ENCODE peak calls at places on chromosomes 11 and 22, in six cellular contexts. E is CD8-positive, alpha-beta memory T cell; L is fibroblast of lung; Y is aorta; I is HL-60; C is mammary epithelial cell. F is an unnamed sample.

GRCh38 chr11:72812968-72813739 is 1.1 kb upstream of the ATG16L2 start:
- DNase-seq in C (peak), I (peak), E (peak), L (peak), Y (peak), F (no peak)

GRCh38 chr11:65852508-65853248 is 5.3 kb downstream of the CFL1 start:
- DNase-seq in Y (no peak), I (no peak), C (no peak), L (no peak), E (no peak), F (no peak)

GRCh38 chr22:46812034-46812605 is 49.7 kb downstream of the TBC1D22A start:
- DNase-seq in Y (peak), E (no peak), L (no peak), I (no peak), C (no peak), F (no peak)

GRCh38 chr11:114051558-114051957 is 8.0 kb upstream of the ZBTB16 start:
- DNase-seq in C (no peak), Y (no peak), E (no peak), I (no peak), L (no peak), F (no peak)

GRCh38 chr11:1628506-1629325 is 859 bp upstream of the KRTAP5-5 start:
- DNase-seq in I (peak), C (no peak), L (peak), Y (peak), E (peak), F (no peak)

GRCh38 chr11:47523491-47524199 is 29.3 kb downstream of the CELF1 start:
- DNase-seq in L (peak), I (no peak), E (no peak), C (peak), Y (no peak), F (peak)

GRCh38 chr11:103013426-103013825 is 57.9 kb upstream of the MMP13 start:
- DNase-seq in Y (no peak), E (no peak), C (no peak), I (no peak), L (peak), F (no peak)

GRCh38 chr22:19825016-19825339 is 29.7 kb downstream of the GNB1L start:
- DNase-seq in L (no peak), I (no peak), C (no peak), E (no peak), Y (no peak), F (no peak)

GRCh38 chr11:31813242-31813960 is 2.3 kb upstream of the PAX6 start:
- DNase-seq in Y (no peak), I (no peak), C (no peak), L (no peak), E (no peak), F (no peak)

GRCh38 chr11:115301029-115301428 is 203.2 kb downstream of the CADM1 start:
- DNase-seq in I (no peak), L (no peak), E (no peak), C (peak), Y (no peak), F (no peak)

GRCh38 chr11:86230921-86231320 is 13.6 kb upstream of the EED start:
- DNase-seq in I (no peak), E (no peak), L (no peak), C (peak), Y (no peak), F (no peak)

GRCh38 chr11:113389288-113389687 is 1.7 kb downstream of the ANKK1 start:
- DNase-seq in C (no peak), E (no peak), L (no peak), Y (no peak), I (no peak), F (no peak)

GRCh38 chr11:119262668-119263351 is 54.1 kb downstream of the MCAM start:
- DNase-seq in Y (no peak), C (peak), I (no peak), E (no peak), L (peak), F (no peak)
- H3K4me3 ChIP-seq in Y (no peak), C (no peak), I (no peak), E (peak), L (no peak), F (no peak)

DNA sequence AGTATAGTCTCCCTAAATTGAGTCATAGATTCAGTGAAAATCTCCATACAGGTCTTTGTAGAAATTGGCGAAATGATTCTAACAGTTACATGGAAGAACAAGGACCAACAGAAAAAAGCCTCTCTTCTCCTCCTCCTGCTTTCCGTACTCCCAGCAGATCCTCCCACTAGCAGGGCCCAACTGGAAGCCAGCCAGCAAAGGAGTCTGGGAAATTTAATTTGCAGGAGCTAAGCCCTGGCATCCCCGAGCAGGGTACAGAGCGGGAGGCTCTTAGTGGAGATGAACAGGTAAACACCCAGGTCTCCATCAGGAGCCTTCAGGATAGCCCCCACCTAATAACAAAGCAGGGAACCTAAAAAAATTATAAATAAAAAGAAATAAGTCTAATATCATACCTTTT is 1473.8 kb downstream of the TBC1D22A start:
- DNase-seq in E (no peak), Y (no peak), C (no peak), L (no peak), I (no peak), F (no peak)
- H3K27ac ChIP-seq in E (no peak), Y (no peak), C (no peak), L (no peak), I (no peak), F (no peak)

GRCh38 chr22:24426859-24427499 is 420 bp upstream of the ADORA2A start:
- DNase-seq in E (no peak), C (no peak), L (no peak), Y (no peak), I (no peak), F (no peak)
- H3K4me3 ChIP-seq in E (peak), C (no peak), L (no peak), Y (no peak), I (no peak), F (no peak)

GRCh38 chr22:24247564-24248344 is 2.9 kb upstream of the GGT5 start:
- DNase-seq in Y (peak), L (peak), E (peak), C (peak), I (no peak), F (peak)

GRCh38 chr22:24244144-24244787 is 616 bp downstream of the GGT5 start:
- DNase-seq in L (peak), I (peak), Y (peak), C (no peak), E (no peak), F (peak)

GRCh38 chr22:24247011-24247507 is 2.2 kb upstream of the GGT5 start:
- DNase-seq in Y (no peak), I (no peak), C (no peak), L (peak), E (no peak), F (no peak)
- H3K27ac ChIP-seq in Y (peak), I (no peak), C (peak), L (peak), E (no peak), F (peak)

GRCh38 chr11:8684600-8685290 is 2.2 kb downstream of the RPL27A start:
- DNase-seq in E (no peak), C (no peak), Y (no peak), I (no peak), L (no peak), F (no peak)
- H3K4me3 ChIP-seq in E (peak), C (peak), Y (no peak), I (peak), L (peak), F (no peak)

GRCh38 chr11:70079691-70080090 is 1.6 kb downstream of the ANO1 start:
- DNase-seq in Y (no peak), E (no peak), I (no peak), C (peak), L (no peak), F (no peak)

GRCh38 chr11:70077411-70078094 is 564 bp upstream of the ANO1 start:
- DNase-seq in Y (peak), C (no peak), E (no peak), L (no peak), I (no peak), F (no peak)

GRCh38 chr11:70080763-70081162 is 2.6 kb downstream of the ANO1 start:
- DNase-seq in Y (peak), E (no peak), C (peak), L (no peak), I (no peak), F (no peak)

GRCh38 chr11:70078095-70078795 is at the start of gene ANO1:
- DNase-seq in L (no peak), Y (peak), C (no peak), I (no peak), E (no peak), F (no peak)

DNA sequence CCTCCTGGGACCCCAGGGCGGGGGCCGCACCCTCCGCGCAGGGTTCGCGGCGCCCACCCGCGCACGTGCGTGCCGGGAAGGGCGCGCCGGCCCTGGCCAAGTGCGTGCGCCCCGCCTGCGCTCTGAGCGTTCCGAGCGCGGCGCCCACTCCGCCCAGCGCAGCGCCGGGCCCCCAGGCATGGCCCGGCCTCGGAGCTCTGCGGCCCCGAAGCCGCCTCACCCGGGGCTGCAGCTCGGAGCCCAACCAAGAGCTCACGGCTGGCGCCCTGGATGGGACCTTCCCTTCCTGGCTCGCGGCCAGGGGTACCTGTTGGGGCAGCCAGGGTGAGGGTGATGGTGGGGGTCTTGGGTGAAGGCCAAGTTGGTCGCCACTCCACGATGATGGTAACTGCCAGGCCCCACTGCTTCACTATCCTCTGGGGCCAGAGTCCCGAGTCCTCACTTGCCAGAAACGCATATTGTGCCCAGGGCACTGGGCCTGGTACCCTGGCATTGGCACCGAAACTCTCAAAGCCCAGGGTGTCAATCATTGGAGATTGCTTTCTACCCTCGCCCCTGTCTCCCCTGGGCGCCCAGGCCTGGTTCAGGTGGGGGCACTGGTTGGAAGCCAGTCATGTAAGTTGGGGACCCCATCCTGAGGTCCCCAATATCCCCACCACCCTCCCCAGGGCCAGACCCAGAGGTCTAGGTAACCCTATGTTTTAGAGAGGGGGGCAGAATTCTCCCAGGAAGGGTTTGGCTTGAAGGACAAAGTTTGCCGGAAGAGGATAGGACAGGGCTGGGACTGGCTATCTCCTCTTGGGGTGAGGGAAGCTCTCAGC is 889 bp downstream of the ANO1 start:
- DNase-seq in Y (peak), L (no peak), E (no peak), I (no peak), C (no peak), F (no peak)
- H3K27ac ChIP-seq in Y (peak), L (no peak), E (no peak), I (no peak), C (peak), F (peak)

GRCh38 chr22:26517429-26517828 is 5.2 kb upstream of the TFIP11 start:
- DNase-seq in E (no peak), Y (no peak), C (no peak), L (no peak), I (no peak), F (no peak)

GRCh38 chr22:26513852-26514251 is 1.6 kb upstream of the TFIP11 start:
- DNase-seq in Y (no peak), L (no peak), C (no peak), E (no peak), I (no peak), F (no peak)

GRCh38 chr22:26514419-26515161 is 2.3 kb upstream of the TFIP11 start:
- DNase-seq in C (no peak), L (no peak), Y (no peak), E (no peak), I (no peak), F (no peak)

GRCh38 chr22:26516503-26516902 is 4.2 kb upstream of the TFIP11 start:
- DNase-seq in C (no peak), L (no peak), I (no peak), Y (no peak), E (no peak), F (no peak)

GRCh38 chr22:26515938-26516337 is 3.7 kb upstream of the TFIP11 start:
- DNase-seq in L (no peak), E (no peak), Y (no peak), I (no peak), C (no peak), F (no peak)
- H3K4me3 ChIP-seq in L (no peak), E (no peak), Y (no peak), I (no peak), C (no peak), F (no peak)

F was measured in uterus.